ENCODE peak calls at places on chromosomes 7 and 10, in ten cellular contexts. O is uterus, Z is hepatocyte, M is AG10803, X is adrenal gland, Q is mammary epithelial cell, F is dorsolateral prefrontal cortex, E is mucosa of descending colon, A is pancreas, J is GM23248. C is an unnamed sample.

GRCh38 chr10:24858244-24858907 is 94.0 kb downstream of the PRTFDC1 start:
- DNase-seq in M (peak; percentile 74), Z (no peak), X (no peak), E (no peak), F (no peak), A (no peak), J (peak; percentile 77), Q (peak; percentile 66), O (no peak), C (no peak)

GRCh38 chr10:132575320-132576201 is 38.0 kb downstream of the INPP5A start:
- DNase-seq in X (peak; percentile 43), O (no peak), Q (no peak), F (no peak), J (no peak), M (peak; percentile 47), E (peak; percentile 56), A (no peak), Z (peak; percentile 60), C (peak; percentile 73)

GRCh38 chr10:99996934-99997648 is 12.7 kb downstream of the DNMBP start:
- DNase-seq in E (peak; percentile 50), O (no peak), Z (no peak), A (no peak), X (peak; percentile 27), F (no peak), Q (no peak), M (peak; percentile 20), J (peak; percentile 36), C (no peak)

GRCh38 chr7:107180378-107180777 is 11.6 kb downstream of the HBP1 start:
- DNase-seq in J (peak; percentile 62), M (peak; percentile 50), Z (peak; percentile 72), E (peak; percentile 50), X (peak; percentile 58), Q (peak; percentile 84), F (no peak), A (peak; percentile 65), O (peak; percentile 43), C (peak; percentile 93)

GRCh38 chr7:135879238-135879637 is 97.9 kb downstream of the MTPN start:
- DNase-seq in O (no peak), E (no peak), Z (no peak), J (peak; percentile 24), F (no peak), Q (peak; percentile 29), X (no peak), A (no peak), M (peak; percentile 18), C (no peak)

GRCh38 chr7:107917770-107918651 is 27.0 kb downstream of the DLD start:
- DNase-seq in A (no peak), Z (no peak), X (no peak), F (no peak), M (no peak), O (no peak), E (no peak), J (no peak), Q (no peak), C (no peak)

GRCh38 chr7:92609921-92610518 is 19.8 kb upstream of the FAM133B start:
- DNase-seq in J (peak; percentile 45), M (peak; percentile 46), O (no peak), E (no peak), F (no peak), Z (no peak), X (no peak), Q (no peak), A (no peak), C (no peak)

GRCh38 chr10:43209064-43209455 is 57.8 kb downstream of the RASGEF1A start:
- DNase-seq in Z (no peak), J (no peak), M (no peak), O (no peak), Q (no peak), F (peak; percentile 16), E (no peak), A (no peak), X (no peak), C (no peak)

GRCh38 chr7:107394301-107394700 is 75.6 kb upstream of the GPR22 start:
- DNase-seq in X (no peak), J (peak; percentile 59), Q (no peak), M (peak; percentile 83), A (no peak), O (no peak), Z (no peak), F (no peak), E (no peak), C (no peak)

GRCh38 chr7:47153076-47153475 is 428.8 kb downstream of the TNS3 start:
- DNase-seq in Z (peak; percentile 70), A (no peak), E (peak; percentile 44), M (peak; percentile 95), F (no peak), X (peak; percentile 44), J (peak; percentile 76), Q (peak; percentile 28), O (peak; percentile 72), C (peak; percentile 92)

GRCh38 chr10:101076630-101077029 is 14.8 kb downstream of the KAZALD1 start:
- DNase-seq in M (no peak), J (no peak), O (no peak), X (no peak), A (no peak), E (no peak), Z (no peak), F (no peak), Q (no peak), C (no peak)

GRCh38 chr7:101244385-101245146 is at the start of gene FIS1:
- DNase-seq in Q (peak; percentile 89), F (peak; percentile 96), M (peak; percentile 84), X (peak; percentile 96), J (peak; percentile 98), A (peak; percentile 95), O (peak; percentile 92), E (peak; percentile 95), Z (peak; percentile 98), C (peak; percentile 62)

GRCh38 chr7:46393142-46393541 is 472.1 kb upstream of the IGFBP3 start:
- DNase-seq in O (peak; percentile 22), F (no peak), X (no peak), Q (no peak), A (no peak), Z (no peak), E (no peak), M (peak; percentile 73), J (peak; percentile 30), C (no peak)

GRCh38 chr7:117728858-117729257 is 144.4 kb downstream of the CTTNBP2 start:
- DNase-seq in E (no peak), X (no peak), J (no peak), Z (no peak), Q (no peak), O (no peak), M (no peak), A (no peak), F (no peak), C (no peak)

GRCh38 chr7:88289505-88290129 is 17.1 kb downstream of the STEAP4 start:
- DNase-seq in Z (no peak), X (no peak), Q (peak; percentile 98), O (no peak), E (no peak), J (no peak), M (no peak), A (no peak), F (no peak), C (no peak)

GRCh38 chr10:31288001-31288400 is 31.0 kb upstream of the ZEB1 start:
- DNase-seq in M (peak; percentile 78), Q (no peak), O (no peak), A (no peak), E (no peak), Z (no peak), J (no peak), X (no peak), F (no peak), C (no peak)

DNA sequence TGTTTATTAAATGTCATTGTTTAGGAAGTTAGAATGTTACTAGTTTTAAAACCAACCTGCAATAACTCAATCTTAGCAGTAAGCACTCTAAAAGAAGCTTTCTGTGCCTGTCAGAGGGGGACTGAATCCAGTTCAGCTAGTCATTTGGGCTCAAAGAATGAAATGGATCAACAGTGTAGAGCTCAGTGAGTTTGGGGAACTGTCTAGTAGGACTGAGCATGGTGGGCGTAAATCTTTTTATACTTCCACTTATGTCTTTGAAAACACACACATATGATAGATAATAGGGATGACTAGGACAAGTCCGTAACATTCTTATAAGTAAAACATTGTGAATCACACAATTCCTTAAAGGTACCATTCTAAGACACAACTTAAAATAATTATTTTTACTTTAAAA is 11.5 kb downstream of the GSAP start:
- DNase-seq in X (no peak), M (no peak), A (no peak), E (no peak), O (no peak), F (no peak), Q (no peak), Z (no peak), J (no peak), C (no peak)
- H3K4me3 ChIP-seq in X (no peak overlapping the region), M (no peak overlapping the region), A (no peak overlapping the region), E (no peak overlapping the region), O (no peak overlapping the region), F (no peak overlapping the region), Q (no peak overlapping the region), Z (no peak overlapping the region), J (no peak overlapping the region), C (no peak overlapping the region)

GRCh38 chr10:80501913-80502521 is 35.7 kb upstream of the SH2D4B start:
- DNase-seq in E (no peak), A (no peak), X (no peak), Q (no peak), F (no peak), Z (no peak), J (no peak), M (no peak), O (no peak), C (no peak)
- H3K4me3 ChIP-seq in E (no peak overlapping the region), A (no peak overlapping the region), X (no peak overlapping the region), Q (no peak overlapping the region), F (no peak overlapping the region), Z (no peak overlapping the region), J (no peak overlapping the region), M (no peak overlapping the region), O (no peak overlapping the region), C (no peak overlapping the region)

DNA sequence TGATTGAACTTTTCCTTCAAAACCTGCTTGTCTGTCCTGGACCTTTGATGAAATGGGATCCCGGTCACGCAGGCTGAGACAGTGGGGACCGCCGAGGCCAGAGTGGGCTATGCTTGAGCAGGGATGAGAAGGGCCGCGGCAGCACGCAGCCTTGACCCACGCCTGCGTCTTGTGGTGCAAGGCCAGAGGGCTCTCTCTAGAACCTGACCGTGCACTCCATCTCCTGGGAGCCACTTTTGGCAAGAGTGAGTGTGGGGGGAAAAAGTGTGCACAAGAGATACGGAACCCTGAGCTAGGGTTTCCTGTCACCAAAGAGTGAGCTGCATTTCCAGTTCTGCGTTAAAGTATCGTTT is 42.4 kb downstream of the WIPI2 start:
- DNase-seq in Z (no peak), M (no peak), J (no peak), X (no peak), Q (no peak), E (no peak), O (no peak), F (no peak), A (no peak), C (no peak)
- H3K4me3 ChIP-seq in Z (no peak overlapping the region), M (no peak overlapping the region), J (no peak overlapping the region), X (no peak overlapping the region), Q (no peak overlapping the region), E (no peak overlapping the region), O (no peak overlapping the region), F (no peak overlapping the region), A (no peak overlapping the region), C (no peak overlapping the region)

DNA sequence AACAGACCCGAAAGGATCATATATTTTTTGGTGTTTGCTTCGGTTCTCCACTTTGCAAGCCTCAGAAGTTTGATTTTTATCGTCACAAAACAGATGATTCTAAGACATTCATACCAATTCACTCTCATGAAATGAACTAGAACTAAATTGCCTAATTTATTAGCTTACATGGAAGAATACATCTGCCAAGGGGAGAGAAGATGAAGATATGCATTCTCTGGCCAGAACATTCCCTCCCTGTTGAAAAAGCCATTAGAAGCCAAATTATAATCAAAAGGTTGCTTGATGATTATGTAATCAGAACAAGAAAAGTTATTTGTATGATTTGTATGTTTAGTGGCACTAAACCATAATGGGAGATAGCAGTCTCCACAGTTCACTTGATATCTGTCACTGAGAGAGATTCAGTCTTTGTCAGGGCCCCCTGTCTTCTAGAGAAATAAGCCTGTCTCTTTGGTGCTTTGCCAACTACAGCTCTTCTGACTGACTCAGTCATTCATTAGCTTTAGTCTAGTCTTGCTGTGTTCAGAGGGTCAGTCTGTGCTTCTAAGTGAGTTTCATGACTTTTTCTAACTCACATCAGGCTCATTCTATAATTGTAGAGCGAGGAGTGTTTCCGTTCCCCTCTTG is 95.3 kb upstream of the GNAI1 start:
- DNase-seq in M (peak; percentile 25), Q (no peak), Z (peak; percentile 9), X (no peak), E (no peak), J (peak; percentile 18), A (no peak), F (no peak), O (no peak), C (no peak)
- H3K4me3 ChIP-seq in M (no peak overlapping the region), Q (no peak overlapping the region), Z (no peak overlapping the region), X (no peak overlapping the region), E (no peak overlapping the region), J (no peak overlapping the region), A (no peak overlapping the region), F (no peak overlapping the region), O (no peak overlapping the region), C (no peak overlapping the region)